ENCODE peak calls at places on chromosomes 12 and 14, in seven cellular contexts. L, Y, Q, X, F, V and D are unnamed samples.
A peak's percentile ranks its signal among the peaks of the same experiment; 100 is the strongest.

GRCh38 chr14:21090194-21090939 is 8.1 kb downstream of the ZNF219 start:
- DNase-seq in L (no peak), Y (peak; percentile 75), Q (peak; percentile 59), X (no peak), F (no peak), V (no peak), D (peak; percentile 94)

GRCh38 chr14:83019744-83020414 is 1486.2 kb upstream of the SEL1L start:
- DNase-seq in L (no peak), Y (no peak), Q (no peak), X (no peak), F (no peak), V (no peak), D (no peak)

GRCh38 chr14:100246809-100247428 is 8.0 kb downstream of the YY1 start:
- DNase-seq in L (no peak), Y (no peak), Q (peak; percentile 27), X (no peak), F (peak; percentile 38), V (no peak), D (peak; percentile 47)

GRCh38 chr12:54701940-54702592 is 53.9 kb upstream of the DCD start:
- DNase-seq in L (no peak), Y (no peak), Q (peak; percentile 13), X (no peak), F (peak; percentile 25), V (no peak), D (peak; percentile 39)

GRCh38 chr12:86551146-86551571 is 295.0 kb upstream of the MGAT4C start:
- DNase-seq in L (no peak), Y (no peak), Q (peak; percentile 88), X (no peak), F (no peak), V (no peak), D (peak; percentile 1)

GRCh38 chr12:57461326-57461903 is 1.8 kb downstream of the GLI1 start:
- DNase-seq in L (peak; percentile 69), Y (peak; percentile 71), Q (peak; percentile 69), X (no peak), F (peak; percentile 70), V (no peak), D (peak; percentile 92)

GRCh38 chr12:123011701-123012100 is 31.2 kb downstream of the ARL6IP4 start:
- DNase-seq in L (no peak), Y (no peak), Q (no peak), X (no peak), F (no peak), V (no peak), D (peak; percentile 25)

GRCh38 chr12:102438823-102439205 is 41.5 kb downstream of the IGF1 start:
- DNase-seq in L (no peak), Y (no peak), Q (no peak), X (no peak), F (peak; percentile 45), V (no peak), D (no peak)

GRCh38 chr12:121652767-121653497 is 16.5 kb downstream of the MORN3 start:
- DNase-seq in L (no peak), Y (no peak), Q (no peak), X (no peak), F (no peak), V (no peak), D (peak; percentile 53)

GRCh38 chr14:79464468-79464867 is 746.8 kb downstream of the DIO2 start:
- DNase-seq in L (no peak), Y (no peak), Q (no peak), X (no peak), F (peak; percentile 54), V (no peak), D (no peak)

GRCh38 chr14:78598046-78598652 is 428.0 kb downstream of the NRXN3 start:
- DNase-seq in L (no peak), Y (no peak), Q (peak; percentile 60), X (peak; percentile 33), F (peak; percentile 42), V (peak; percentile 51), D (peak; percentile 11)

GRCh38 chr12:121144416-121144914 is 11.8 kb downstream of the P2RX7 start:
- DNase-seq in L (no peak), Y (peak; percentile 66), Q (no peak), X (no peak), F (peak; percentile 24), V (no peak), D (no peak)

GRCh38 chr14:56216631-56217379 is 98.6 kb downstream of the PELI2 start:
- DNase-seq in L (peak; percentile 32), Y (no peak), Q (peak; percentile 82), X (peak; percentile 42), F (peak; percentile 44), V (no peak), D (no peak)

GRCh38 chr12:42705863-42706262 is 116.3 kb upstream of the PRICKLE1 start:
- DNase-seq in L (peak; percentile 54), Y (no peak), Q (peak; percentile 13), X (peak; percentile 27), F (peak; percentile 99), V (no peak), D (peak; percentile 63)

GRCh38 chr14:30180219-30180618 is 252.6 kb upstream of the PRKD1 start:
- DNase-seq in L (no peak), Y (no peak), Q (no peak), X (no peak), F (peak; percentile 57), V (no peak), D (no peak)

GRCh38 chr12:29732211-29732992 is 51.3 kb downstream of the TMTC1 start:
- DNase-seq in L (no peak), Y (no peak), Q (peak; percentile 61), X (no peak), F (peak; percentile 63), V (no peak), D (no peak)
- H3K4me1 ChIP-seq in L (peaks cover 6% of the 10 kb centered on the region), Y (no peaks in the 10 kb centered on the region), Q (peaks cover 46% of the 10 kb centered on the region), X (no peaks in the 10 kb centered on the region), F (no peaks in the 10 kb centered on the region), V (no peaks in the 10 kb centered on the region), D (peaks cover 7% of the 10 kb centered on the region)

GRCh38 chr12:89059061-89059460 is 293.2 kb downstream of the DUSP6 start:
- DNase-seq in L (no peak), Y (no peak), Q (no peak), X (no peak), F (no peak), V (no peak), D (no peak)
- H3K4me1 ChIP-seq in L (no peaks in the 10 kb centered on the region), Y (no peaks in the 10 kb centered on the region), Q (peaks cover 11% of the 10 kb centered on the region), X (no peaks in the 10 kb centered on the region), F (no peaks in the 10 kb centered on the region), V (peaks cover 30% of the 10 kb centered on the region), D (peaks cover 9% of the 10 kb centered on the region)

GRCh38 chr12:52879394-52880351 is 25.2 kb downstream of the KRT8 start:
- DNase-seq in L (peak; percentile 46), Y (peak; percentile 85), Q (peak; percentile 91), X (peak; percentile 84), F (peak; percentile 78), V (peak; percentile 88), D (peak; percentile 98)
- H3K4me1 ChIP-seq in L (peaks cover 9% of the 10 kb centered on the region), Y (peaks cover 6% of the 10 kb centered on the region), Q (peaks cover under 1% of the 10 kb centered on the region), X (no peaks in the 10 kb centered on the region), F (peaks cover 5% of the 10 kb centered on the region), V (peaks cover 27% of the 10 kb centered on the region), D (peaks cover 3% of the 10 kb centered on the region)

GRCh38 chr14:68672609-68673285 is 120.1 kb downstream of the ZFP36L1 start:
- DNase-seq in L (no peak), Y (no peak), Q (no peak), X (no peak), F (no peak), V (no peak), D (no peak)
- H3K4me1 ChIP-seq in L (peaks cover 35% of the 10 kb centered on the region), Y (peaks cover 31% of the 10 kb centered on the region), Q (no peaks in the 10 kb centered on the region), X (peaks cover 22% of the 10 kb centered on the region), F (peaks cover 23% of the 10 kb centered on the region), V (peaks cover 10% of the 10 kb centered on the region), D (peaks cover 19% of the 10 kb centered on the region)

GRCh38 chr14:104750658-104751057 is 2.3 kb upstream of the SIVA1 start:
- DNase-seq in L (no peak), Y (no peak), Q (no peak), X (no peak), F (no peak), V (no peak), D (peak; percentile 21)
- H3K4me1 ChIP-seq in L (peaks cover 31% of the 10 kb centered on the region), Y (peaks cover 27% of the 10 kb centered on the region), Q (no peaks in the 10 kb centered on the region), X (peaks cover 18% of the 10 kb centered on the region), F (peaks cover 31% of the 10 kb centered on the region), V (peaks cover 32% of the 10 kb centered on the region), D (peaks cover 41% of the 10 kb centered on the region)